ENCODE peak calls at places on chromosomes 5 and 9, in six cellular contexts. One of them, this sample, is unnamed.

GRCh38 chr9:110050925-110051355 is 157.0 kb downstream of the C9orf152 start:
- DNase-seq in activated T-cell treated with anti-CD3 and anti-CD28 coated beads, Interleukin-2, amount 50 U/mL, for 24 hours: no peak
- DNase-seq in HuH-7.5: no peak
- DNase-seq in NCI-H1048: no peak
- DNase-seq in ELF-1: no peak
- DNase-seq in GM23338: no peak
- DNase-seq in this sample: no peak

GRCh38 chr5:165502893-165503696 is 1997.7 kb downstream of the MAT2B start:
- DNase-seq in activated T-cell treated with anti-CD3 and anti-CD28 coated beads, Interleukin-2, amount 50 U/mL, for 24 hours: no peak
- DNase-seq in ELF-1: no peak
- DNase-seq in HuH-7.5: no peak
- DNase-seq in GM23338: no peak
- DNase-seq in NCI-H1048: no peak
- DNase-seq in this sample: no peak

GRCh38 chr5:86880344-86880743 is 262.6 kb downstream of the COX7C start:
- DNase-seq in HuH-7.5: no peak
- DNase-seq in activated T-cell treated with anti-CD3 and anti-CD28 coated beads, Interleukin-2, amount 50 U/mL, for 24 hours: no peak
- DNase-seq in ELF-1: no peak
- DNase-seq in GM23338: no peak
- DNase-seq in NCI-H1048: no peak
- DNase-seq in this sample: no peak

GRCh38 chr5:157245477-157245876 is 20.4 kb upstream of the CYFIP2 start:
- DNase-seq in GM23338: peak
- DNase-seq in ELF-1: peak
- DNase-seq in NCI-H1048: no peak
- DNase-seq in HuH-7.5: no peak
- DNase-seq in activated T-cell treated with anti-CD3 and anti-CD28 coated beads, Interleukin-2, amount 50 U/mL, for 24 hours: no peak
- DNase-seq in this sample: no peak

GRCh38 chr9:99807276-99807852 is 14.3 kb upstream of the NR4A3 start:
- DNase-seq in activated T-cell treated with anti-CD3 and anti-CD28 coated beads, Interleukin-2, amount 50 U/mL, for 24 hours: peak
- DNase-seq in GM23338: peak
- DNase-seq in NCI-H1048: no peak
- DNase-seq in ELF-1: peak
- DNase-seq in HuH-7.5: peak
- DNase-seq in this sample: peak

GRCh38 chr9:34686732-34687131 is 4.3 kb downstream of the CCL19 start:
- DNase-seq in activated T-cell treated with anti-CD3 and anti-CD28 coated beads, Interleukin-2, amount 50 U/mL, for 24 hours: no peak
- DNase-seq in NCI-H1048: no peak
- DNase-seq in HuH-7.5: no peak
- DNase-seq in GM23338: no peak
- DNase-seq in ELF-1: no peak
- DNase-seq in this sample: no peak

GRCh38 chr5:157502143-157502647 is 42.2 kb downstream of the NIPAL4 start:
- DNase-seq in GM23338: no peak
- DNase-seq in ELF-1: no peak
- DNase-seq in NCI-H1048: no peak
- DNase-seq in HuH-7.5: no peak
- DNase-seq in activated T-cell treated with anti-CD3 and anti-CD28 coated beads, Interleukin-2, amount 50 U/mL, for 24 hours: no peak
- DNase-seq in this sample: no peak

GRCh38 chr5:53965459-53965858 is 344.9 kb downstream of the ARL15 start:
- DNase-seq in NCI-H1048: no peak
- DNase-seq in HuH-7.5: no peak
- DNase-seq in ELF-1: no peak
- DNase-seq in activated T-cell treated with anti-CD3 and anti-CD28 coated beads, Interleukin-2, amount 50 U/mL, for 24 hours: no peak
- DNase-seq in GM23338: no peak
- DNase-seq in this sample: no peak

GRCh38 chr9:129783516-129784361 is 19.2 kb upstream of the TOR1B start:
- DNase-seq in GM23338: peak
- DNase-seq in ELF-1: peak
- DNase-seq in NCI-H1048: peak
- DNase-seq in activated T-cell treated with anti-CD3 and anti-CD28 coated beads, Interleukin-2, amount 50 U/mL, for 24 hours: peak
- DNase-seq in HuH-7.5: peak
- DNase-seq in this sample: no peak

GRCh38 chr5:7321724-7322123 is 74.2 kb upstream of the ADCY2 start:
- DNase-seq in activated T-cell treated with anti-CD3 and anti-CD28 coated beads, Interleukin-2, amount 50 U/mL, for 24 hours: no peak
- DNase-seq in HuH-7.5: no peak
- DNase-seq in GM23338: no peak
- DNase-seq in NCI-H1048: no peak
- DNase-seq in ELF-1: no peak
- DNase-seq in this sample: no peak

GRCh38 chr5:160507181-160507811 is 85.6 kb downstream of the PTTG1 start:
- DNase-seq in HuH-7.5: no peak
- DNase-seq in NCI-H1048: no peak
- DNase-seq in activated T-cell treated with anti-CD3 and anti-CD28 coated beads, Interleukin-2, amount 50 U/mL, for 24 hours: peak
- DNase-seq in GM23338: no peak
- DNase-seq in ELF-1: no peak
- DNase-seq in this sample: no peak

GRCh38 chr5:35803221-35803651 is 53.5 kb upstream of the IL7R start:
- DNase-seq in GM23338: peak
- DNase-seq in activated T-cell treated with anti-CD3 and anti-CD28 coated beads, Interleukin-2, amount 50 U/mL, for 24 hours: peak
- DNase-seq in HuH-7.5: no peak
- DNase-seq in ELF-1: peak
- DNase-seq in NCI-H1048: no peak
- DNase-seq in this sample: peak

GRCh38 chr9:99004115-99004514 is 60.4 kb downstream of the COL15A1 start:
- DNase-seq in GM23338: no peak
- DNase-seq in NCI-H1048: no peak
- DNase-seq in HuH-7.5: no peak
- DNase-seq in ELF-1: no peak
- DNase-seq in activated T-cell treated with anti-CD3 and anti-CD28 coated beads, Interleukin-2, amount 50 U/mL, for 24 hours: no peak
- DNase-seq in this sample: no peak

GRCh38 chr5:141003791-141004601 is 37.7 kb downstream of the PCDHAC2 start:
- DNase-seq in activated T-cell treated with anti-CD3 and anti-CD28 coated beads, Interleukin-2, amount 50 U/mL, for 24 hours: no peak
- DNase-seq in HuH-7.5: no peak
- DNase-seq in NCI-H1048: no peak
- DNase-seq in GM23338: peak
- DNase-seq in ELF-1: peak
- DNase-seq in this sample: no peak

GRCh38 chr5:17315710-17316221 is 98.3 kb downstream of the BASP1 start:
- DNase-seq in NCI-H1048: no peak
- DNase-seq in GM23338: no peak
- DNase-seq in activated T-cell treated with anti-CD3 and anti-CD28 coated beads, Interleukin-2, amount 50 U/mL, for 24 hours: no peak
- DNase-seq in HuH-7.5: no peak
- DNase-seq in ELF-1: peak
- DNase-seq in this sample: no peak

GRCh38 chr9:70601000-70601929 is 186.8 kb upstream of the KLF9 start:
- DNase-seq in activated T-cell treated with anti-CD3 and anti-CD28 coated beads, Interleukin-2, amount 50 U/mL, for 24 hours: no peak
- DNase-seq in NCI-H1048: peak
- DNase-seq in ELF-1: peak
- DNase-seq in GM23338: no peak
- DNase-seq in HuH-7.5: no peak
- DNase-seq in this sample: peak

GRCh38 chr5:145980718-145981117 is 44.3 kb downstream of the SH3RF2 start:
- DNase-seq in activated T-cell treated with anti-CD3 and anti-CD28 coated beads, Interleukin-2, amount 50 U/mL, for 24 hours: no peak
- DNase-seq in GM23338: peak
- DNase-seq in HuH-7.5: no peak
- DNase-seq in ELF-1: no peak
- DNase-seq in NCI-H1048: no peak
- DNase-seq in this sample: no peak

GRCh38 chr5:15634771-15635347 is 134.9 kb downstream of the FBXL7 start:
- DNase-seq in NCI-H1048: no peak
- DNase-seq in GM23338: no peak
- DNase-seq in ELF-1: no peak
- DNase-seq in HuH-7.5: no peak
- DNase-seq in activated T-cell treated with anti-CD3 and anti-CD28 coated beads, Interleukin-2, amount 50 U/mL, for 24 hours: no peak
- DNase-seq in this sample: no peak

GRCh38 chr5:15587941-15588340 is 88.0 kb downstream of the FBXL7 start:
- DNase-seq in GM23338: no peak
- DNase-seq in NCI-H1048: no peak
- DNase-seq in HuH-7.5: no peak
- DNase-seq in ELF-1: no peak
- DNase-seq in activated T-cell treated with anti-CD3 and anti-CD28 coated beads, Interleukin-2, amount 50 U/mL, for 24 hours: no peak
- DNase-seq in this sample: no peak

GRCh38 chr9:94874316-94874715 is 147.8 kb downstream of the AOPEP start:
- DNase-seq in HuH-7.5: no peak
- DNase-seq in GM23338: no peak
- DNase-seq in activated T-cell treated with anti-CD3 and anti-CD28 coated beads, Interleukin-2, amount 50 U/mL, for 24 hours: no peak
- DNase-seq in ELF-1: no peak
- DNase-seq in NCI-H1048: no peak
- DNase-seq in this sample: no peak

GRCh38 chr9:132042324-132042723 is 37.3 kb downstream of the MED27 start:
- DNase-seq in HuH-7.5: no peak
- DNase-seq in ELF-1: no peak
- DNase-seq in activated T-cell treated with anti-CD3 and anti-CD28 coated beads, Interleukin-2, amount 50 U/mL, for 24 hours: no peak
- DNase-seq in GM23338: no peak
- DNase-seq in NCI-H1048: no peak
- DNase-seq in this sample: no peak

GRCh38 chr5:139415221-139415861 is 11.5 kb upstream of the SPATA24 start:
- DNase-seq in activated T-cell treated with anti-CD3 and anti-CD28 coated beads, Interleukin-2, amount 50 U/mL, for 24 hours: peak
- DNase-seq in GM23338: no peak
- DNase-seq in NCI-H1048: no peak
- DNase-seq in ELF-1: no peak
- DNase-seq in HuH-7.5: no peak
- DNase-seq in this sample: peak

GRCh38 chr5:53416144-53416730 is 64.2 kb upstream of the FST start:
- DNase-seq in ELF-1: no peak
- DNase-seq in NCI-H1048: no peak
- DNase-seq in GM23338: no peak
- DNase-seq in HuH-7.5: no peak
- DNase-seq in activated T-cell treated with anti-CD3 and anti-CD28 coated beads, Interleukin-2, amount 50 U/mL, for 24 hours: no peak
- DNase-seq in this sample: no peak

GRCh38 chr9:134474058-134474370 is 147.8 kb downstream of the RXRA start:
- DNase-seq in GM23338: no peak
- DNase-seq in NCI-H1048: no peak
- DNase-seq in ELF-1: no peak
- DNase-seq in activated T-cell treated with anti-CD3 and anti-CD28 coated beads, Interleukin-2, amount 50 U/mL, for 24 hours: no peak
- DNase-seq in HuH-7.5: no peak
- DNase-seq in this sample: no peak

GRCh38 chr9:68979538-68980314 is 34.2 kb downstream of the PRKACG start:
- DNase-seq in GM23338: no peak
- DNase-seq in HuH-7.5: no peak
- DNase-seq in activated T-cell treated with anti-CD3 and anti-CD28 coated beads, Interleukin-2, amount 50 U/mL, for 24 hours: peak
- DNase-seq in NCI-H1048: no peak
- DNase-seq in ELF-1: no peak
- DNase-seq in this sample: no peak

GRCh38 chr9:38213591-38213990 is 144.6 kb upstream of the SHB start:
- DNase-seq in activated T-cell treated with anti-CD3 and anti-CD28 coated beads, Interleukin-2, amount 50 U/mL, for 24 hours: no peak
- DNase-seq in NCI-H1048: no peak
- DNase-seq in ELF-1: no peak
- DNase-seq in GM23338: no peak
- DNase-seq in HuH-7.5: no peak
- DNase-seq in this sample: no peak

GRCh38 chr5:134110382-134110781 is 4.1 kb upstream of the TCF7 start:
- DNase-seq in GM23338: no peak
- DNase-seq in activated T-cell treated with anti-CD3 and anti-CD28 coated beads, Interleukin-2, amount 50 U/mL, for 24 hours: no peak
- DNase-seq in NCI-H1048: no peak
- DNase-seq in HuH-7.5: no peak
- DNase-seq in ELF-1: no peak
- DNase-seq in this sample: no peak

GRCh38 chr5:179380211-179381035 is 35.2 kb upstream of the ADAMTS2 start:
- DNase-seq in GM23338: no peak
- DNase-seq in activated T-cell treated with anti-CD3 and anti-CD28 coated beads, Interleukin-2, amount 50 U/mL, for 24 hours: no peak
- DNase-seq in ELF-1: no peak
- DNase-seq in HuH-7.5: no peak
- DNase-seq in NCI-H1048: no peak
- DNase-seq in this sample: no peak

GRCh38 chr5:142072488-142072887 is 36.1 kb upstream of the NDFIP1 start:
- DNase-seq in NCI-H1048: no peak
- DNase-seq in activated T-cell treated with anti-CD3 and anti-CD28 coated beads, Interleukin-2, amount 50 U/mL, for 24 hours: no peak
- DNase-seq in HuH-7.5: no peak
- DNase-seq in GM23338: no peak
- DNase-seq in ELF-1: no peak
- DNase-seq in this sample: no peak

GRCh38 chr5:136816327-136816726 is 451.0 kb upstream of the TRPC7 start:
- DNase-seq in NCI-H1048: no peak
- DNase-seq in GM23338: no peak
- DNase-seq in activated T-cell treated with anti-CD3 and anti-CD28 coated beads, Interleukin-2, amount 50 U/mL, for 24 hours: no peak
- DNase-seq in ELF-1: no peak
- DNase-seq in HuH-7.5: no peak
- DNase-seq in this sample: no peak

GRCh38 chr5:54049963-54050362 is 260.4 kb downstream of the ARL15 start:
- DNase-seq in GM23338: no peak
- DNase-seq in NCI-H1048: no peak
- DNase-seq in ELF-1: no peak
- DNase-seq in HuH-7.5: no peak
- DNase-seq in activated T-cell treated with anti-CD3 and anti-CD28 coated beads, Interleukin-2, amount 50 U/mL, for 24 hours: no peak
- DNase-seq in this sample: no peak